ENCODE peak calls at places on chromosomes 13 and 19, in eight cellular contexts. Q is HCT116, T is breast epithelium, A is GM12892, K is stomach, O is K562, E is transverse colon, J is sigmoid colon. W is an unnamed sample.

GRCh38 chr13:34162545-34162936 is 344.6 kb downstream of the RFC3 start:
- DNase-seq in K (no peak), Q (no peak), A (no peak), T (no peak), J (no peak), O (no peak), E (no peak), W (no peak)

GRCh38 chr13:77896536-77896935 is 22.1 kb downstream of the EDNRB start:
- DNase-seq in Q (no peak), A (no peak), E (no peak), J (peak), O (no peak), T (no peak), K (no peak), W (no peak)

GRCh38 chr13:109494955-109495354 is 291.4 kb downstream of the IRS2 start:
- DNase-seq in T (no peak), E (no peak), J (no peak), Q (no peak), O (no peak), K (no peak), A (no peak), W (peak)

GRCh38 chr19:42596391-42597071 is 1.8 kb upstream of the CEACAM8 start:
- DNase-seq in O (peak), J (no peak), E (peak), Q (no peak), K (peak), A (peak), T (no peak), W (peak)

GRCh38 chr13:52004508-52005183 is 6.6 kb downstream of the ATP7B start:
- DNase-seq in K (no peak), J (no peak), Q (no peak), O (no peak), T (no peak), A (no peak), E (peak), W (no peak)

GRCh38 chr13:97600438-97601080 is 166.6 kb downstream of the RAP2A start:
- DNase-seq in E (no peak), A (no peak), T (no peak), K (no peak), J (no peak), Q (no peak), O (no peak), W (no peak)

GRCh38 chr13:36344173-36344572 is 2.0 kb downstream of the SPART start:
- DNase-seq in T (no peak), Q (no peak), E (peak), J (no peak), K (no peak), A (no peak), O (peak), W (no peak)

GRCh38 chr19:14015454-14016035 is 9.4 kb upstream of the RFX1 start:
- DNase-seq in O (no peak), A (peak), E (no peak), T (no peak), Q (no peak), J (no peak), K (no peak), W (no peak)

GRCh38 chr13:36815069-36815468 is 4.0 kb upstream of the RFXAP start:
- DNase-seq in J (no peak), O (peak), E (no peak), Q (peak), K (no peak), T (no peak), A (no peak), W (no peak)

GRCh38 chr19:38949580-38950367 is 19.0 kb downstream of the MRPS12 start:
- DNase-seq in O (no peak), T (peak), E (peak), Q (no peak), K (peak), A (peak), J (peak), W (peak)

GRCh38 chr19:32224371-32225244 is 120.8 kb upstream of the ZNF507 start:
- DNase-seq in T (no peak), J (no peak), E (peak), Q (no peak), K (peak), A (peak), O (peak), W (peak)

GRCh38 chr19:6227941-6228325 is 51.8 kb downstream of the MLLT1 start:
- DNase-seq in E (no peak), T (no peak), J (no peak), K (no peak), Q (no peak), A (no peak), O (no peak), W (no peak)

GRCh38 chr19:22545751-22546150 is 88.4 kb upstream of the ZNF492 start:
- DNase-seq in A (no peak), T (peak), J (no peak), O (peak), K (no peak), Q (peak), E (peak), W (no peak)

GRCh38 chr13:98033277-98034247 is 80.1 kb downstream of the IPO5 start:
- DNase-seq in Q (peak), O (no peak), A (no peak), T (no peak), K (no peak), E (no peak), J (no peak), W (peak)

GRCh38 chr13:24192036-24192810 is 31.7 kb downstream of the SPATA13 start:
- DNase-seq in Q (no peak), E (no peak), O (no peak), T (no peak), A (no peak), K (no peak), J (no peak), W (no peak)

DNA sequence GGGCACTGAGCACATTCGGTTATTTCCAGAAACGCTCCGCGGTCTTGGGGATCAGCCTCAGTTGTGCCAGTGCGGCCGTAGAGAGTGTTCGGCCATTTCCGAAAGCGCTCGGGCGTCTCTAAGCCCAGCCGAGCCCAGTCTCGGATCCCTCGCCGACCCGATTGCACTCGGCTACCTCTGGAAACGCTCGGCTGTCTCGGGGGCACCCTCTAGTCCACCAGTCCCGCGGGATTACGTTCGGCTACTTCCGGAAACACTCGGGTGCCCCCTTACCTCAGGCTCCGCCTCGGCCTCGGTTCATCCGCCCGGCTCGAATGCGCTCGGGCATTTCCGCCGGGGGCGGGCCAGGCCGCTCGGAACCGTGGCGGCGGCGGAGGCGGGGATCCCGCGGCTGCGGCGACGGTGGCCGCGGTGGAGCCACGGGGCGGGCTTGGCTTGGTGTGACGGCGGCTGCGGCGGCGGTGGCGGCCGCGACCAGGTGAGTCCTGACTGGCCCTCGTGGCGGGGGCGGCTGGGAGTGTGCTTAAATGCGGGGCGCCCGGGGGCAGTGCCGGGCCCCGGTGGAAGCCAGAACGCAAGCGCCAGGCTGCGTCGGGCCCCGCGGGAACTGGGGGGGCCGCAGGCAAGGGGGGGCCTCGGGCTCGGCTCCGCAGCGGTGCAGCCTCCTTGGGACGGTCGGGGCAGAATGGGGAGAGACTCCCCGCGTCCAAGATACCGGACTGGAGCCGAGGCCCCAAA is at the start of gene PIK3R2:
- DNase-seq in Q (peak), A (peak), K (peak), T (peak), O (peak), J (peak), E (peak), W (peak)
- TF ChIP-seq POLR2A in Q (peak), A (no peak), K (no peak), T (no peak), O (peak), J (no peak), E (peak), W (peak)

GRCh38 chr13:100440756-100441421 is 147.7 kb downstream of the GGACT start:
- DNase-seq in K (no peak), O (no peak), J (no peak), E (no peak), T (no peak), A (no peak), Q (no peak), W (no peak)

GRCh38 chr13:100442095-100442832 is 146.3 kb downstream of the GGACT start:
- DNase-seq in K (no peak), J (no peak), A (no peak), T (no peak), E (no peak), O (no peak), Q (no peak), W (no peak)

GRCh38 chr13:100436099-100436498 is 152.5 kb downstream of the GGACT start:
- DNase-seq in T (no peak), O (no peak), Q (no peak), J (no peak), K (no peak), A (no peak), E (peak), W (no peak)

GRCh38 chr13:100438059-100438788 is 150.4 kb downstream of the GGACT start:
- DNase-seq in A (no peak), O (no peak), E (no peak), Q (no peak), T (no peak), K (no peak), J (no peak), W (no peak)

GRCh38 chr13:100439247-100439955 is 149.2 kb downstream of the GGACT start:
- DNase-seq in K (no peak), A (no peak), J (no peak), T (no peak), Q (no peak), O (no peak), E (no peak), W (no peak)
- TF ChIP-seq POLR2AphosphoS5 in K (no peak), A (no peak), J (no peak), T (no peak), Q (no peak), O (no peak), E (no peak), W (no peak)

DNA sequence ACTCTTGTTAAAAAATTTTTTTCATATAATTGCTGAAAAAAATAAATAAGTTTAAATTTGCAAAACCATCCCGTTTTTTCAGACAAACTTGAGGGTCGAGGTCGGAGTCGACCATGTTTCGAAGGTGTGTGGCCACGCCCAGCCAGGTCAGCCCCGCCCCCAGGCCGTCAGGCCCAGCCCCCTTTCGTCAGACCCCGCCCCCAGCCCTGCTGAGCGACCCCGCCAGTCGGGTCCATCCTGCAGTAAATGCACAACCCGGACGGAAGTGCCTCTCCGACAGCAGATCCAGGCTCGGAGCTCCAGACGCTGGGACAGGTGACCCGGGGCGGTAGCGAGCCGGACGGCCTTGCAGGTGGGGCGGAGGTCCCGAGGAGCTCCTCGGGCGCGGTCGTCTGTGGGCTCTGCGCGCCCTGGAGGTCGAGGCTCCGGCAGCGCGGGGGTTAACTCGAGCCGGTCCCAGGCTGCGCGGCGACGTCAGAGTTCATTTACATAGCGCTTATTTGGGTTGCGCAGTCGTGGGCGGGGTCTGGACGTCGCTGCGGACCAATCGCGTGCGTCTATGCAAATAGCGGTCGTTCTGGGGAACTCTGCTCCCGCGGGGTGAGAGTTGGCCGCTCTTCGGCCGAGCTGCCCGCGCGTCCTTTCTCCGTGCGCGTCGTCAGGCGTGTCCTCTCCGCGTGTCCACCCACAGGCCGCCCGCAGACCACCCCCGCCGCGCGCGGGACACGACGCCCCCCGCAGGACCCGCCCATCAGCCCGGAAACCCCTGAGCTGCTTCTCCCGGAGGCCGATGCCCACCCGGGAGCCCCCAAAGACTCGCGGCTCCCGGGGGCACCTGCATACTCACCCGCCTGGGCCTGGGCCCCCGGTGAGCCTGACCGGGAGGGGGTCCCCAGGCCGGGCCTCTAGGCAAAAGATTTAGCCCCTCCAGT is at the start of gene OCEL1:
- DNase-seq in A (peak), O (peak), K (peak), Q (peak), T (peak), J (peak), E (peak), W (peak)
- TF ChIP-seq POLR2A in A (peak), O (peak), K (no peak), Q (peak), T (no peak), J (peak), E (peak), W (peak)

DNA sequence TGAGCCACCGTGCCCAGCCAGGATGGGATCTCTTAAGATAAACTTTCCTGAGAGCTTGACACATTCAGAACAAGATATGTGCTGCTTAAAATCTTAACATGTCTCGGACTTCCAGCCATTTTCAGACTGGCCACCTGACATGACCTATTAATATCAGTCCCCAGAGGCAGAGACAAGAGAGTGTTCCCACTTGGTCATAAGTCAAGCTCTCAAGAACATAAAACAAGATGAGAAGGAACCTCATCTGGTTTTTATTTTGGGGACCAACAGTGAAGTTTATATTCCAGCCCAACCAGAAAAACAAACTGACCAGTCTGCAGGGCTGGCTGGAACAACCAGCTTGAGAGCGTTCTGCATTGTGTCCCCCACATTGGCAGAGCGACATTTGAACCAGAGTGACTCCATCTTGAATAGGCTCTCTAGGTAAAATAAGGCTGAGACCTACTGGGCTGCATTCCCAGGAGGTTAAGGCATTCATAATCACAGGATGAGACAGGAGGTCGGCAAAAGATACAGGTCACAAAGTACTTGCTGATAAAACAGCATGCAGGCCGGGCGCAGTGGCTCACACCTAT is 21.8 kb upstream of the PLEKHF1 start:
- DNase-seq in J (peak), E (no peak), T (no peak), Q (no peak), K (no peak), O (no peak), A (no peak), W (no peak)
- TF ChIP-seq POLR2AphosphoS5 in J (no peak), E (no peak), T (no peak), Q (no peak), K (no peak), O (no peak), A (no peak), W (no peak)

DNA sequence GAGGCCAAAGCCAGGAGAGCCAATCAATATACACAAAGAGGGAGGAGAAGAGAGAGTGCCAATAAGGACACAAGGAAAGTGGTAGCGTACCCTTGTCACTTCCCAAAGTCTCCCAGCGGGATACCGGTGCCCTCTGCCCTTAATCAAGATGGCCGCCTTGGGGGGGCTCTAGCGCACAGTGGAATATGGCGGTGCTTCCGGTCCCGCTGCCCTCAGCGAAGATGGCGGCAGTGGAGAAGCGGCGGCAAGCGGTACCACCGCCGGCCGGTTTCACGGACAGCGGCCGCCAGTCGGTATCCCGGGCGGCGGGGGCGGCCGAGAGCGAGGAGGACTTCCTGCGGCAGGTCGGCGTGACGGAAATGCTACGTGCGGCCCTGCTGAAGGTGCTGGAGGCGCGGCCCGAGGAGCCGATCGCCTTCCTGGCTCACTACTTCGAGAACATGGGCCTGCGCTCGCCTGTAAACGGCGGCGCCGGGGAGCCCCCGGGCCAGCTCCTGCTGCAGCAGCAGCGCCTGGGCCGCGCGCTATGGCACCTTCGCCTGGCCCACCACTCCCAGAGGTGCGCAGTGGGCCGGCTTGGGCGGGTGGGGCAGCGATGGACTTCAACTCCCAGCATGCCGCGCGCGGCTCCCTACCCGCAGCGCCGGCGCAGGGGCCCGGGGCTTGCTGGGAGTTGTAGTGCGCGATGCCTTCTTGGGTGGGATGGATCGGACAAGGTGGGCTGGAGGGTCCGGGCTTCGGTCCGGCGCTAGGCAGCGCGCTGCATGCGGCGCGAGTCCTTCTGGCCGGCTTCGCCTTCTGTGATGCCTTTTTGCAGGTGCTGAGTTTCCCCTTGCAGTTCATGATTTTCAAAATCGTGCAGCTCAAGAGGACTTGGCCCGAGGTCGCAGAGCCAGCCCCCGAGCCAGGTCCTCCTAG is at the start of gene TPGS1:
- DNase-seq in J (peak), O (peak), A (peak), K (peak), Q (peak), T (peak), E (peak), W (peak)
- TF ChIP-seq POLR2A in J (no peak), O (peak), A (peak), K (no peak), Q (peak), T (no peak), E (peak), W (peak)

GRCh38 chr19:800360-801029 is 3.2 kb downstream of the PTBP1 start:
- DNase-seq in O (no peak), Q (no peak), J (no peak), K (peak), T (peak), A (no peak), E (peak), W (peak)
- TF ChIP-seq POLR2AphosphoS5 in O (no peak), Q (no peak), J (no peak), K (peak), T (peak), A (peak), E (no peak), W (peak)